ENCODE peak calls at places on chromosome 13, in four cellular contexts. H, X, T and L are unnamed samples.

GRCh38 chr13:100298116-100298681 is 209.3 kb downstream of the PCCA start:
- DNase-seq in H (no peak), X (no peak), T (no peak), L (no peak)

GRCh38 chr13:30745917-30746686 is 10.8 kb downstream of the ALOX5AP start:
- DNase-seq in H (no peak), X (no peak), T (peak; percentile 64), L (no peak)

GRCh38 chr13:28100149-28101121 is at the start of gene FLT3:
- DNase-seq in H (peak; percentile 76), X (peak; percentile 38), T (peak; percentile 39), L (peak; percentile 48)

GRCh38 chr13:100196380-100196779 is 107.5 kb downstream of the PCCA start:
- DNase-seq in H (no peak), X (no peak), T (no peak), L (no peak)

GRCh38 chr13:36261976-36262375 is 35.6 kb downstream of the CCDC169 start:
- DNase-seq in H (no peak), X (no peak), T (no peak), L (no peak)

GRCh38 chr13:32246468-32246867 is 68.7 kb downstream of the ZAR1L start:
- DNase-seq in H (peak; percentile 84), X (peak; percentile 76), T (peak; percentile 78), L (peak; percentile 60)

GRCh38 chr13:20998649-20999415 is 62.6 kb downstream of the LATS2 start:
- DNase-seq in H (peak; percentile 59), X (no peak), T (no peak), L (no peak)

GRCh38 chr13:27969073-27969865 is at the start of gene CDX2:
- DNase-seq in H (peak; percentile 83), X (no peak), T (peak; percentile 83), L (no peak)

GRCh38 chr13:77028202-77028601 is 1.2 kb upstream of the FBXL3 start:
- DNase-seq in H (no peak), X (no peak), T (peak; percentile 28), L (no peak)

GRCh38 chr13:69565334-69565733 is 542.3 kb upstream of the ATXN8OS start:
- DNase-seq in H (peak; percentile 64), X (no peak), T (peak; percentile 85), L (no peak)

GRCh38 chr13:46492946-46493345 is 60.0 kb upstream of the LRCH1 start:
- DNase-seq in H (no peak), X (peak; percentile 48), T (peak; percentile 55), L (peak; percentile 37)

GRCh38 chr13:36086117-36086516 is 45.1 kb downstream of the DCLK1 start:
- DNase-seq in H (peak; percentile 49), X (no peak), T (no peak), L (no peak)

GRCh38 chr13:110541526-110541920 is 20.0 kb downstream of the RAB20 start:
- DNase-seq in H (no peak), X (peak; percentile 24), T (peak; percentile 39), L (no peak)

GRCh38 chr13:28707629-28708427 is 10.9 kb downstream of the SLC46A3 start:
- DNase-seq in H (no peak), X (peak; percentile 92), T (peak; percentile 70), L (no peak)

GRCh38 chr13:48561461-48562224 is 28.8 kb upstream of the RCBTB2 start:
- DNase-seq in H (no peak), X (no peak), T (no peak), L (no peak)

GRCh38 chr13:43786766-43787517 is at the start of gene ENOX1:
- DNase-seq in H (peak; percentile 65), X (peak; percentile 74), T (peak; percentile 88), L (peak; percentile 64)

GRCh38 chr13:65856464-65856863 is 1373.7 kb downstream of the PCDH9 start:
- DNase-seq in H (no peak), X (peak; percentile 80), T (peak; percentile 46), L (no peak)

GRCh38 chr13:77373541-77373940 is 46.6 kb upstream of the MYCBP2 start:
- DNase-seq in H (no peak), X (no peak), T (no peak), L (no peak)

GRCh38 chr13:48151766-48152165 is 56.9 kb upstream of the MED4 start:
- DNase-seq in H (no peak), X (no peak), T (no peak), L (no peak)

GRCh38 chr13:30290812-30291436 is 16.4 kb downstream of the KATNAL1 start:
- DNase-seq in H (no peak), X (no peak), T (peak; percentile 25), L (no peak)

GRCh38 chr13:111506131-111506530 is 185.7 kb downstream of the TEX29 start:
- DNase-seq in H (no peak), X (no peak), T (no peak), L (no peak)

GRCh38 chr13:29961036-29961685 is 110.7 kb upstream of the UBL3 start:
- DNase-seq in H (no peak), X (no peak), T (no peak), L (no peak)

GRCh38 chr13:23778879-23779278 is 110.3 kb downstream of the MIPEP start:
- DNase-seq in H (no peak), X (peak; percentile 63), T (peak; percentile 82), L (no peak)

GRCh38 chr13:84096221-84096620 is 213.9 kb upstream of the SLITRK1 start:
- DNase-seq in H (no peak), X (peak; percentile 1), T (no peak), L (no peak)

GRCh38 chr13:26758496-26759155 is 2.0 kb downstream of the GPR12 start:
- DNase-seq in H (no peak), X (no peak), T (no peak), L (no peak)

GRCh38 chr13:26760835-26761582 is 423 bp upstream of the GPR12 start:
- DNase-seq in H (no peak), X (no peak), T (no peak), L (no peak)

GRCh38 chr13:26759156-26759906 is 1.3 kb downstream of the GPR12 start:
- DNase-seq in H (no peak), X (no peak), T (no peak), L (no peak)

GRCh38 chr13:26759907-26760834 is at the start of gene GPR12:
- DNase-seq in H (no peak), X (no peak), T (no peak), L (no peak)
- H3K4me2 ChIP-seq in H (peak within 1 kb of the TSS; percentile 88), X (peak within 1 kb of the TSS; percentile 69), T (peak within 1 kb of the TSS; percentile 36), L (peak within 1 kb of the TSS; percentile 98)

GRCh38 chr13:97564929-97565328 is 131.0 kb downstream of the RAP2A start:
- DNase-seq in H (no peak), X (no peak), T (no peak), L (no peak)

GRCh38 chr13:97559030-97559429 is 125.1 kb downstream of the RAP2A start:
- DNase-seq in H (no peak), X (no peak), T (no peak), L (no peak)

GRCh38 chr13:97559981-97560380 is 126.0 kb downstream of the RAP2A start:
- DNase-seq in H (no peak), X (no peak), T (no peak), L (no peak)

GRCh38 chr13:97561182-97561581 is 127.2 kb downstream of the RAP2A start:
- DNase-seq in H (no peak), X (no peak), T (no peak), L (no peak)

DNA sequence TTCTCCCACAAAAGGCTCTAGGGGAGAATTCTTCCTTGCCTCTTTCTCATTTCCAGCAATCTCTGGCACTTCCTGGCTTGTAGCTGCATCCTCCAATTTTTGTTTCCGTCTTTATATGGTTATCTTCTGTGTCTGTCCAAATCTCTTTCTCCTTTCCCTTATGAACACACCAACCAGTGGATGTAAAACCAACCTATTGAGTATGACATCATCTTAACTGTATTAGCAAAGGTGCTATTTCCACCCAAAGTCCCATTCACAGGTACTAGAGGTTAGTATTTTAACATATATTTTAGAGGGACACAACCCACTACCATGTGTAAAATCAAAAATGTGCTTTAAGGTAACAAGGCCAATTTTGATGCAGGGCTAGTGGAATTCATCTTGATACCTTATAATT is 129.0 kb downstream of the RAP2A start:
- DNase-seq in H (no peak), X (no peak), T (no peak), L (no peak)
- H3K23ac ChIP-seq in H (no peak overlapping the region), X (no peak overlapping the region), T (no peak overlapping the region), L (no peak overlapping the region)

DNA sequence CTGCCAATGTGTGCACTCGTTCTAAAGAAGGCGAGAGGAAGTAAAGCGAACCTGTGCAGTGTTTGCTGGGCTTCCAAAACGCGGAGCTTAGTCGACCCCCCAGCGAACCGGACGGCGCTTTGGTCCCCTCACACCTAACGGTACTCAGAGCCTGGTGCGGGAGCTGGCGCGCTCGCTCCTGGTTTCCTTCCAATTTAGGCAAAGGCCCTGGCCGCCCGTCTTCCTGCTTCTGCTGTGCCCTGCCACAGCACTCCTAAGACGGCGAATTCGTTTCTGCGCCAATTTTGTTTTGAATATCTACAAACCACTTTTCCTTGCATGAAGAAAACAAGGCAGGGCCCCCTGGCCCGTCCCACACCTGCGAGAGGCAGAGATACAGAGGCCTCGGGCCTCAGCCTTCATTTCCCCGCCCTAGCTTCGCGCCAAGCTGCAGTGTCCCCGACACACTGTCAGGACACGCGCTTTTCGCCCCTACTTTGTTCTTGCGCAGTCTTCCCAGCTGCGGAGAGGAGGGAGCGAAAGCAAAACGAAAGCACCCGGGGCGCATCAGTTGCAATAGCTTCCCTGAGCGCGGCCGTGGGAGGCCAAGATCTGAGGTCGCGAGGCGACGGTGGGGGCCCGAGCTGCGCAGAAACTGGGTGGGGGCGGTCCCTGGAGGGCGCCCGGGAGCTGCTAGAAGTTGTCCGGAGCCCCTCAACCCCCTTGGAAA is 111.9 kb downstream of the KCNRG start:
- DNase-seq in H (peak; percentile 58), X (peak; percentile 50), T (peak; percentile 88), L (peak; percentile 45)
- H3K4me2 ChIP-seq in H (peak overlapping the region; percentile 74), X (peak overlapping the region; percentile 93), T (peak overlapping the region; percentile 91), L (peak overlapping the region; percentile 74)

DNA sequence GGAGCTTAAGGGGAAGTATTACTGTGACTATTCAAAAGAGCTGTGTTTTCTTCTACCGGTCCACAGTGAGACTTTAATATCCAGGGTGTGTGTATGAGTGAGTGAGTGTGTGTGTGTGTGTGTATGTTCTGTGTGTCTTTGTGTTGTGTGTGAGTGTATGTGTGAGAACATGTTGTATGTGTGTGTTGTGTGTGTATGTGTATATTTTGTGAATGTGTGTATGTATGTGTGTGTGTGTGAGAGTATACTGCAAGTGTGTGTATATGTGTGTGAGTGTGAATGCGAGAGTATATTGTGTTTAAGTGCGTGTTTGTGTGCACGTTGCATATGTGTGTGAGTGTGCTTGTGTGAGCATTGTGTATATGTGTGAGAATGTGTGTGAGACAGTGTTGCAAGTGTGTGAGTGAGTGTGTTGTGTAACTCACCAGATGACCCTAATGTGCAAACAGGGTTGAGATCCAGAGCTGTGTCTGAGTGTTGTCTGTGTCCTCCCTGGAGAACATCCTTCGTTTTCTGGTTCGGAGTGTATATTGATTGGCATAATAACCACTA is 101.1 kb upstream of the RNF113B start:
- DNase-seq in H (no peak), X (no peak), T (no peak), L (no peak)
- H3K23ac ChIP-seq in H (peak overlapping the region; percentile 1), X (peak overlapping the region; percentile 65), T (no peak overlapping the region), L (no peak overlapping the region)

DNA sequence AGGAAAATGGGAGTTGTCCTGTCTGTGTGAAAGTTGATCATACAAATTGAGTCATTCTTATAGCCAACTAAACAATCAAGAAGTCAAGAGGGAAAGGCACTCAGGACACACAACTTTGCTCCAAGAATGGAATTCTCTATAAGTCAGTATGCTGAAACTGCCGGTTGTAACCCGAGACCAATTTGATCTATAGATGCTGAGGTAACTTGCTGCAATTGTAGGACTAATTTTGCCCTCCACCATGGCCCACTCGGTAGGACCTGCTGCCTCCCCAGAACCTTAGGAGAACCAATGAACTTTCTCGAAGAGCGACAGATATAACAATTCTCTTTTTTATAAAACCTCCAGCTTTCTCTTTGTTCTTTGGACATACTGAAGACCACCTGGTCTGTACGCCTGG is 157.0 kb downstream of the RNF17 start:
- DNase-seq in H (no peak), X (no peak), T (no peak), L (no peak)
- H3K4me2 ChIP-seq in H (no peak overlapping the region), X (no peak overlapping the region), T (no peak overlapping the region), L (no peak overlapping the region)